ENCODE peak calls at places on chromosomes 3 and 15, in eight cellular contexts. F is Ammon's horn, Y is AG20443, Z is neural crest cell, J is fibroblast of mammary gland, B is suprapubic skin, T is mesothelial cell of epicardium, P is fibroblast of the conjunctiva. U is an unnamed sample.

GRCh38 chr3:71581981-71582611 is 1.4 kb downstream of the FOXP1 start:
- DNase-seq in Z (peak), J (no peak), F (peak), P (no peak), T (peak), B (peak), Y (no peak), U (peak)

GRCh38 chr15:55742498-55742926 is 440 bp downstream of the PRTG start:
- DNase-seq in B (no peak), Z (no peak), F (peak), J (no peak), Y (peak), P (no peak), T (no peak), U (no peak)

GRCh38 chr3:154971771-154972326 is 108.3 kb upstream of the MME start:
- DNase-seq in Z (no peak), T (no peak), F (no peak), B (no peak), Y (peak), P (peak), J (peak), U (peak)

GRCh38 chr3:184361532-184361931 is at the start of the genes CLCN2 and POLR2H:
- DNase-seq in Y (peak), P (no peak), F (peak), J (no peak), B (no peak), T (peak), Z (peak), U (peak)

GRCh38 chr3:190229632-190230424 is 92.4 kb downstream of the CLDN1 start:
- DNase-seq in B (no peak), Z (no peak), F (no peak), P (no peak), Y (no peak), T (no peak), J (peak), U (peak)

GRCh38 chr15:92391640-92392039 is 2.0 kb upstream of the ST8SIA2 start:
- DNase-seq in P (no peak), B (no peak), J (peak), F (peak), T (no peak), Y (peak), Z (peak), U (no peak)

GRCh38 chr15:101613130-101614000 is 38.8 kb downstream of the TM2D3 start:
- DNase-seq in Z (no peak), Y (no peak), J (peak), F (peak), T (peak), P (peak), B (no peak), U (no peak)

GRCh38 chr3:174125267-174125844 is 727.8 kb downstream of the NLGN1 start:
- DNase-seq in F (peak), P (peak), Z (peak), Y (peak), J (peak), T (no peak), B (no peak), U (peak)

GRCh38 chr3:129583289-129583688 is 23.2 kb downstream of the PLXND1 start:
- DNase-seq in P (no peak), F (no peak), B (no peak), J (no peak), Z (no peak), Y (no peak), T (no peak), U (no peak)

GRCh38 chr3:76367281-76367680 is 581.9 kb upstream of the ZNF717 start:
- DNase-seq in Z (no peak), F (no peak), J (no peak), T (no peak), B (no peak), Y (peak), P (no peak), U (peak)

GRCh38 chr3:41863024-41863423 is 98.9 kb downstream of the ULK4 start:
- DNase-seq in T (no peak), F (no peak), Z (no peak), B (no peak), J (no peak), Y (no peak), P (no peak), U (peak)

GRCh38 chr3:96319176-96319575 is 495.2 kb upstream of the EPHA6 start:
- DNase-seq in P (no peak), Y (no peak), Z (no peak), J (peak), T (no peak), B (no peak), F (no peak), U (no peak)

GRCh38 chr3:106183762-106184391 is 315.1 kb upstream of the CBLB start:
- DNase-seq in J (peak), T (no peak), F (no peak), P (peak), B (no peak), Y (peak), Z (no peak), U (peak)

GRCh38 chr3:15262021-15262420 is 56.0 kb downstream of the CAPN7 start:
- DNase-seq in F (no peak), J (no peak), P (no peak), B (no peak), Z (no peak), T (no peak), Y (no peak), U (no peak)

GRCh38 chr15:79923068-79923514 is 26.3 kb upstream of the MTHFS start:
- DNase-seq in P (no peak), Z (peak), B (peak), J (peak), T (peak), Y (peak), F (peak), U (peak)

GRCh38 chr15:68386587-68387287 is 45.2 kb downstream of the ITGA11 start:
- DNase-seq in T (peak), P (no peak), J (no peak), F (no peak), Y (no peak), Z (no peak), B (peak), U (no peak)

GRCh38 chr3:152079980-152080379 is 188.7 kb upstream of the MBNL1 start:
- DNase-seq in J (no peak), Y (no peak), P (no peak), T (no peak), F (no peak), Z (no peak), B (no peak), U (no peak)

GRCh38 chr3:125260158-125260557 is 47.6 kb upstream of the SLC12A8 start:
- DNase-seq in Y (no peak), T (no peak), B (no peak), Z (no peak), P (no peak), J (no peak), F (no peak), U (no peak)

GRCh38 chr15:74365619-74366445 is 1.6 kb downstream of the CYP11A1 start:
- DNase-seq in T (peak), P (no peak), Z (peak), B (no peak), F (no peak), J (peak), Y (peak), U (peak)

U was measured in ELR.